ENCODE peak calls at places on chromosomes 2 and 18, in ten cellular contexts. One of them, this sample, is unnamed.

GRCh38 chr2:173884403-173884802 is 80.8 kb downstream of the SP3 start:
- DNase-seq in iris pigment epithelial cell: peak; percentile 19
- DNase-seq in frontal cortex: no peak
- DNase-seq in CD8-positive, alpha-beta memory T cell: no peak
- DNase-seq in T-helper 1 cell: no peak
- DNase-seq in Daoy: peak; percentile 41
- DNase-seq in AG09309: no peak
- DNase-seq in amygdala: peak; percentile 48
- DNase-seq in tibial nerve: peak; percentile 43
- DNase-seq in cardiac fibroblast: peak; percentile 75
- DNase-seq in this sample: peak; percentile 28

GRCh38 chr18:45402485-45403056 is 212.7 kb upstream of the SLC14A2 start:
- DNase-seq in iris pigment epithelial cell: peak; percentile 42
- DNase-seq in frontal cortex: no peak
- DNase-seq in CD8-positive, alpha-beta memory T cell: no peak
- DNase-seq in T-helper 1 cell: no peak
- DNase-seq in Daoy: peak; percentile 23
- DNase-seq in AG09309: no peak
- DNase-seq in amygdala: no peak
- DNase-seq in tibial nerve: no peak
- DNase-seq in cardiac fibroblast: no peak
- DNase-seq in this sample: no peak

GRCh38 chr2:217695033-217695520 is 307.7 kb downstream of the TNS1 start:
- DNase-seq in iris pigment epithelial cell: peak; percentile 99
- DNase-seq in frontal cortex: no peak
- DNase-seq in CD8-positive, alpha-beta memory T cell: no peak
- DNase-seq in T-helper 1 cell: no peak
- DNase-seq in Daoy: peak; percentile 48
- DNase-seq in AG09309: peak; percentile 97
- DNase-seq in amygdala: no peak
- DNase-seq in tibial nerve: no peak
- DNase-seq in cardiac fibroblast: peak; percentile 83
- DNase-seq in this sample: no peak

GRCh38 chr2:67783026-67783425 is 279.8 kb downstream of the C1D start:
- DNase-seq in iris pigment epithelial cell: no peak
- DNase-seq in frontal cortex: no peak
- DNase-seq in CD8-positive, alpha-beta memory T cell: no peak
- DNase-seq in T-helper 1 cell: no peak
- DNase-seq in Daoy: no peak
- DNase-seq in AG09309: no peak
- DNase-seq in amygdala: no peak
- DNase-seq in tibial nerve: no peak
- DNase-seq in cardiac fibroblast: peak; percentile 19
- DNase-seq in this sample: no peak

GRCh38 chr18:5975111-5975622 is 79.8 kb upstream of the TMEM200C start:
- DNase-seq in iris pigment epithelial cell: peak; percentile 83
- DNase-seq in frontal cortex: no peak
- DNase-seq in CD8-positive, alpha-beta memory T cell: no peak
- DNase-seq in T-helper 1 cell: no peak
- DNase-seq in Daoy: peak; percentile 39
- DNase-seq in AG09309: peak; percentile 37
- DNase-seq in amygdala: no peak
- DNase-seq in tibial nerve: no peak
- DNase-seq in cardiac fibroblast: peak; percentile 46
- DNase-seq in this sample: peak; percentile 9

GRCh38 chr18:8754995-8755955 is 49.9 kb downstream of the MTCL1 start:
- DNase-seq in iris pigment epithelial cell: peak; percentile 86
- DNase-seq in frontal cortex: no peak
- DNase-seq in CD8-positive, alpha-beta memory T cell: peak; percentile 17
- DNase-seq in T-helper 1 cell: peak; percentile 27
- DNase-seq in Daoy: peak; percentile 26
- DNase-seq in AG09309: no peak
- DNase-seq in amygdala: no peak
- DNase-seq in tibial nerve: no peak
- DNase-seq in cardiac fibroblast: no peak
- DNase-seq in this sample: no peak

GRCh38 chr2:134173338-134174016 is 80.4 kb upstream of the MGAT5 start:
- DNase-seq in iris pigment epithelial cell: no peak
- DNase-seq in frontal cortex: no peak
- DNase-seq in CD8-positive, alpha-beta memory T cell: no peak
- DNase-seq in T-helper 1 cell: no peak
- DNase-seq in Daoy: no peak
- DNase-seq in AG09309: no peak
- DNase-seq in amygdala: no peak
- DNase-seq in tibial nerve: no peak
- DNase-seq in cardiac fibroblast: no peak
- DNase-seq in this sample: no peak

GRCh38 chr18:70288171-70288850 is 534 bp upstream of the SOCS6 start:
- DNase-seq in iris pigment epithelial cell: peak; percentile 29
- DNase-seq in frontal cortex: peak; percentile 65
- DNase-seq in CD8-positive, alpha-beta memory T cell: no peak
- DNase-seq in T-helper 1 cell: no peak
- DNase-seq in Daoy: peak; percentile 27
- DNase-seq in AG09309: no peak
- DNase-seq in amygdala: no peak
- DNase-seq in tibial nerve: no peak
- DNase-seq in cardiac fibroblast: peak; percentile 33
- DNase-seq in this sample: peak; percentile 13

GRCh38 chr18:27121108-27121507 is 64.0 kb downstream of the CHST9 start:
- DNase-seq in iris pigment epithelial cell: no peak
- DNase-seq in frontal cortex: no peak
- DNase-seq in CD8-positive, alpha-beta memory T cell: no peak
- DNase-seq in T-helper 1 cell: no peak
- DNase-seq in Daoy: peak; percentile 50
- DNase-seq in AG09309: no peak
- DNase-seq in amygdala: no peak
- DNase-seq in tibial nerve: no peak
- DNase-seq in cardiac fibroblast: no peak
- DNase-seq in this sample: peak; percentile 1

GRCh38 chr18:75137346-75137877 is 71.5 kb downstream of the PTGR3 start:
- DNase-seq in iris pigment epithelial cell: no peak
- DNase-seq in frontal cortex: no peak
- DNase-seq in CD8-positive, alpha-beta memory T cell: no peak
- DNase-seq in T-helper 1 cell: no peak
- DNase-seq in Daoy: no peak
- DNase-seq in AG09309: no peak
- DNase-seq in amygdala: no peak
- DNase-seq in tibial nerve: no peak
- DNase-seq in cardiac fibroblast: no peak
- DNase-seq in this sample: no peak

GRCh38 chr2:10521356-10521755 is 73.2 kb upstream of the ODC1 start:
- DNase-seq in iris pigment epithelial cell: no peak
- DNase-seq in frontal cortex: no peak
- DNase-seq in CD8-positive, alpha-beta memory T cell: no peak
- DNase-seq in T-helper 1 cell: no peak
- DNase-seq in Daoy: no peak
- DNase-seq in AG09309: no peak
- DNase-seq in amygdala: no peak
- DNase-seq in tibial nerve: no peak
- DNase-seq in cardiac fibroblast: no peak
- DNase-seq in this sample: no peak

GRCh38 chr18:40882468-40882867 is 1072.6 kb upstream of the PIK3C3 start:
- DNase-seq in iris pigment epithelial cell: no peak
- DNase-seq in frontal cortex: no peak
- DNase-seq in CD8-positive, alpha-beta memory T cell: no peak
- DNase-seq in T-helper 1 cell: no peak
- DNase-seq in Daoy: no peak
- DNase-seq in AG09309: no peak
- DNase-seq in amygdala: no peak
- DNase-seq in tibial nerve: no peak
- DNase-seq in cardiac fibroblast: no peak
- DNase-seq in this sample: no peak

GRCh38 chr2:55048925-55049793 is 1.1 kb downstream of the RTN4 start:
- DNase-seq in iris pigment epithelial cell: peak; percentile 79
- DNase-seq in frontal cortex: peak; percentile 68
- DNase-seq in CD8-positive, alpha-beta memory T cell: peak; percentile 55
- DNase-seq in T-helper 1 cell: peak; percentile 49
- DNase-seq in Daoy: peak; percentile 78
- DNase-seq in AG09309: no peak
- DNase-seq in amygdala: peak; percentile 93
- DNase-seq in tibial nerve: peak; percentile 95
- DNase-seq in cardiac fibroblast: peak; percentile 86
- DNase-seq in this sample: peak; percentile 87

GRCh38 chr2:57673983-57674382 is 372.6 kb upstream of the VRK2 start:
- DNase-seq in iris pigment epithelial cell: no peak
- DNase-seq in frontal cortex: no peak
- DNase-seq in CD8-positive, alpha-beta memory T cell: no peak
- DNase-seq in T-helper 1 cell: no peak
- DNase-seq in Daoy: no peak
- DNase-seq in AG09309: no peak
- DNase-seq in amygdala: no peak
- DNase-seq in tibial nerve: no peak
- DNase-seq in cardiac fibroblast: no peak
- DNase-seq in this sample: no peak

GRCh38 chr18:52422985-52423601 is 83.1 kb downstream of the DCC start:
- DNase-seq in iris pigment epithelial cell: no peak
- DNase-seq in frontal cortex: no peak
- DNase-seq in CD8-positive, alpha-beta memory T cell: no peak
- DNase-seq in T-helper 1 cell: no peak
- DNase-seq in Daoy: no peak
- DNase-seq in AG09309: no peak
- DNase-seq in amygdala: no peak
- DNase-seq in tibial nerve: no peak
- DNase-seq in cardiac fibroblast: no peak
- DNase-seq in this sample: no peak

GRCh38 chr18:25832008-25832604 is 258.3 kb downstream of the SS18 start:
- DNase-seq in iris pigment epithelial cell: peak; percentile 63
- DNase-seq in frontal cortex: peak; percentile 27
- DNase-seq in CD8-positive, alpha-beta memory T cell: no peak
- DNase-seq in T-helper 1 cell: no peak
- DNase-seq in Daoy: peak; percentile 69
- DNase-seq in AG09309: peak; percentile 11
- DNase-seq in amygdala: peak; percentile 64
- DNase-seq in tibial nerve: peak; percentile 55
- DNase-seq in cardiac fibroblast: peak; percentile 69
- DNase-seq in this sample: peak; percentile 33

This sample was measured in SW480.